ENCODE peak calls at places on chromosomes 7 and 10, in eight cellular contexts. F, E, H, P, K, V, L and Z are unnamed samples.

GRCh38 chr10:83603708-83604107 is 535.6 kb upstream of the GHITM start:
- DNase-seq in F (no peak), E (no peak), H (no peak), P (no peak), K (no peak), V (no peak), L (no peak), Z (peak)

GRCh38 chr7:1049801-1050200 is 5.5 kb downstream of the GPR146 start:
- DNase-seq in F (no peak), E (no peak), H (no peak), P (no peak), K (no peak), V (no peak), L (no peak), Z (no peak)

GRCh38 chr7:30913821-30914515 is 2.3 kb downstream of the AQP1 start:
- DNase-seq in F (no peak), E (no peak), H (no peak), P (no peak), K (no peak), V (no peak), L (no peak), Z (no peak)

GRCh38 chr7:45112648-45113047 is 1.2 kb upstream of the TBRG4 start:
- DNase-seq in F (no peak), E (no peak), H (no peak), P (no peak), K (no peak), V (no peak), L (no peak), Z (no peak)

GRCh38 chr10:71752391-71753090 is 20.8 kb downstream of the VSIR start:
- DNase-seq in F (no peak), E (no peak), H (no peak), P (no peak), K (no peak), V (no peak), L (no peak), Z (no peak)

GRCh38 chr7:116211913-116212596 is 1.7 kb downstream of the TES start:
- DNase-seq in F (no peak), E (no peak), H (no peak), P (no peak), K (no peak), V (no peak), L (no peak), Z (no peak)

GRCh38 chr10:4498763-4499251 is 327.2 kb upstream of the AKR1E2 start:
- DNase-seq in F (no peak), E (peak), H (peak), P (no peak), K (peak), V (no peak), L (no peak), Z (peak)

GRCh38 chr7:36396150-36396549 is 6.5 kb downstream of the ANLN start:
- DNase-seq in F (no peak), E (no peak), H (no peak), P (no peak), K (no peak), V (no peak), L (no peak), Z (peak)

GRCh38 chr10:93873427-93874115 is 20.2 kb upstream of the SLC35G1 start:
- DNase-seq in F (peak), E (no peak), H (no peak), P (no peak), K (peak), V (no peak), L (peak), Z (peak)

GRCh38 chr10:97724341-97724941 is 10.9 kb downstream of the MARVELD1 start:
- DNase-seq in F (no peak), E (no peak), H (no peak), P (no peak), K (peak), V (no peak), L (no peak), Z (no peak)

GRCh38 chr10:61042533-61042932 is 98.5 kb upstream of the RHOBTB1 start:
- DNase-seq in F (no peak), E (no peak), H (peak), P (no peak), K (no peak), V (no peak), L (no peak), Z (no peak)

GRCh38 chr7:157528785-157529341 is 192.1 kb downstream of the DNAJB6 start:
- DNase-seq in F (no peak), E (no peak), H (no peak), P (no peak), K (no peak), V (peak), L (no peak), Z (no peak)

GRCh38 chr10:7085147-7085912 is 325.5 kb downstream of the SFMBT2 start:
- DNase-seq in F (no peak), E (no peak), H (no peak), P (no peak), K (no peak), V (no peak), L (no peak), Z (no peak)

DNA sequence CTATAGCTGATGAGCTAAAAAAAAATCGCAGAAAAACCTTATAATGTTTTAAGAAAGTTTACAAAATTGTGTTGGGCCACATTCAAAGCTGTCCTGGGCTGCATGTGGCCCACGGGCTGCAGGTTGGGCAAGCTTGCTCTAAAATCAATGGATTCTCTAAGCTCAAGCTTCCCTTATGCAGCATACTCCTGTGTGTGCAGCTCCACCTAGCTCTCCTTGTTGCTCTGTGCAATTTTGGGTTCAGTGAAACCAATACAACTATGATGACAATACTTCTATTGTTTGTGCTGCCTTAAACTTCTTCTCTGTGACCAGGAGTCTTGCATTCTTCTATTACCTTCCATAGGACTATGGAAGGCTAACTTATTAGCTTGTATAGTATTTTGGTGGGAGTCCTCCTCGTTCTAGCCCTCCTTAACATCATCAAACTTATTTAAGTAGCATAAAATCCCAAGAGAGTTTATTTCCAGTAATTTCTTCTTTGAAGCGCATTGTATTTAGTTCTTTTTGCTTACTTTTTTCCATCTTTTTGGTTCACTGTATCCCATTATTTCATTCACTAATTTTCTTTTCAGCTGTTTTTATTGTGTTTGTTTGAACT is 170.9 kb upstream of the SMIM30 start:
- DNase-seq in F (no peak), E (no peak), H (peak), P (no peak), K (peak), V (no peak), L (no peak), Z (peak)
- TF ChIP-seq CTCF in F (peak), E (no peak), H (peak), P (no peak), K (peak), V (no peak), L (peak), Z (peak)

DNA sequence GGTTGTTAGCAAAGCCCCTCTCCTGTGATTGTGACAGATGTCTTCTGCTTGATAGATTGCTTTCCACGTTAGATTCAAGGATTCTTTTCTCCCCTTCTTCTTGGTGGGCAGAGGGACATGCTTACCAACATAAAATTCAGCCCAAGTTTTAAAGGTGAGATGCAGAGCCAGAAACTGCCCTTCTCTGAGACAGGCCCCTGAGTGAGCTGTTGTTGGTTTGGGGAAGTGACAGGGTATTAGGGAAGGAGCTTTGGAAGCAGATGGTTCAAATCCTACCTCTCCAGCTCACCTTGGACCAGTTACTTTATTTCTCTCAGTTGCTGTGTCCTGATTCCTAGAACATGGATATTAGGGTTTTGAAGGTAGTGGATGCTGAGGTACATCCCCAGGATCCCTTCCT is 53.0 kb downstream of the SORCS3 start:
- DNase-seq in F (peak), E (no peak), H (no peak), P (no peak), K (no peak), V (no peak), L (no peak), Z (no peak)
- H3K27ac ChIP-seq in F (no peak), E (no peak), H (no peak), P (no peak), K (no peak), V (no peak), L (no peak), Z (no peak)

DNA sequence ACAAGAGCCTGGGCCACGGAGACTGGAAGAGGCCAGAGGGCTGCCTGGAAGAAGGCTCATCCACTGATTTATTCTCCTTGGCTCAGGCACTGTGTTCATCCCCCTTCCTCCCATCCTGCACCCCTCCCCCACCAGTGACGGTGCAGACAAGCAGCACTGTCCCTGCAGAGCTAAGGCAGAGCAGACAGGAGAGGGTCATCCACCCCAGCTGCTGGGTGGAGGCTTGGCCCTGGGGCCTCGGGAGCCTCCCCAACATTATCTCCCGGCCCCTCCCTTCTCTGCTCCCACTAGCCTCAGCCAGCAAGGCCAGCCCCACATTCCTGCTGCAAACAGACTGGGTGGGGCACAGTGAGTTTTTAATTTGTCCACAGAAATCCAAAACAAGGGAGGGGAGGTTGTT is 24.9 kb upstream of the HSPA12A start:
- DNase-seq in F (no peak), E (no peak), H (no peak), P (no peak), K (no peak), V (peak), L (peak), Z (no peak)
- TF ChIP-seq CTCF in F (no peak), E (no peak), H (no peak), P (no peak), K (no peak), V (no peak), L (no peak), Z (no peak)

GRCh38 chr10:27022048-27022447 is 78.2 kb downstream of the ANKRD26 start:
- DNase-seq in F (no peak), E (no peak), H (no peak), P (no peak), K (no peak), V (no peak), L (no peak), Z (no peak)

GRCh38 chr10:27019827-27020226 is 80.5 kb downstream of the ANKRD26 start:
- DNase-seq in F (no peak), E (no peak), H (no peak), P (no peak), K (no peak), V (no peak), L (no peak), Z (no peak)

GRCh38 chr10:27020243-27020642 is 80.1 kb downstream of the ANKRD26 start:
- DNase-seq in F (no peak), E (no peak), H (no peak), P (no peak), K (no peak), V (no peak), L (no peak), Z (no peak)
- H3K27ac ChIP-seq in F (no peak), E (no peak), H (no peak), P (no peak), K (no peak), V (no peak), L (no peak), Z (no peak)

GRCh38 chr10:79088176-79088575 is 19.4 kb downstream of the ZMIZ1 start:
- DNase-seq in F (no peak), E (no peak), H (no peak), P (no peak), K (peak), V (no peak), L (no peak), Z (no peak)
- TF ChIP-seq CTCF in F (no peak), E (no peak), H (no peak), P (no peak), K (no peak), V (no peak), L (no peak), Z (no peak)

GRCh38 chr7:6433814-6434630 is 13.7 kb downstream of the DAGLB start:
- DNase-seq in F (no peak), E (no peak), H (no peak), P (no peak), K (no peak), V (no peak), L (no peak), Z (no peak)
- H3K27ac ChIP-seq in F (no peak), E (no peak), H (no peak), P (no peak), K (no peak), V (no peak), L (no peak), Z (no peak)

DNA sequence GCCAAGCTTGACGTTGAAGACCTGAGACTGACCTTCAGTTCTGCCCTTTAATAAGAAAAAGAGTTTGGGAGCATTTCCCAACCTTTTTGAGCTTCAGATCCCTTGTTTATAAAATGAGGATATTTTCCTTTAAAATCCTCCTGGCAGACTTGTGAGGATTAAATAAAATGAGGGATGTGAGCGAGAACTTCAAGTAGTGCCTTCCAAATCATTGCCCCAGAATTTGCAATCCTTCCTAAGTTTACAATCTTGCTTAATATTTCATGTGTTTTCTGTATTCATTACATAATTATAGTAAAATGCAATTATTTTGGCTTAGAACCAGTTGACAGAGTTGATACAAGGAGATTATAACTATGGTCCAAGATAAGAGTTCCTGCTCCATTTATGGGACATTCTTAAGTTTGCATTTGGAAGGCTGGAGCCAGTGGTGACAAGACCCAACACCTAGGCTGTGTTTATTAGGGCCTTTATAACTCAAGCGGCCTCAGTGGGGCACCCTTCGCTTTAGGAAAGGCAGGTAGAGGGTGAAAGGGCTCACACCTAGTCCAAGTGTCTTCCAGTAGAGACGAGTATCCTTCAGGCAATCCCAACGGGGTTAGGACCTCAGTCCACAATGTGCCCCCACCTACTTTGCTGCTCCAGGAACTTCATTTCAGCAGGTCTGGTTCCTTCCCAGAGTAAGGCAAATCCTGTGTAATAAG is 317.5 kb downstream of the WDR11 start:
- DNase-seq in F (no peak), E (no peak), H (no peak), P (no peak), K (no peak), V (no peak), L (no peak), Z (no peak)
- TF ChIP-seq CTCF in F (no peak), E (no peak), H (no peak), P (no peak), K (no peak), V (no peak), L (no peak), Z (no peak)

GRCh38 chr7:138386821-138387220 is 73.2 kb upstream of the TRIM24 start:
- DNase-seq in F (no peak), E (no peak), H (no peak), P (no peak), K (no peak), V (no peak), L (no peak), Z (no peak)

GRCh38 chr7:138383166-138383565 is 76.9 kb upstream of the TRIM24 start:
- DNase-seq in F (no peak), E (no peak), H (no peak), P (no peak), K (no peak), V (no peak), L (no peak), Z (no peak)

GRCh38 chr7:138388673-138389491 is 71.2 kb upstream of the TRIM24 start:
- DNase-seq in F (no peak), E (no peak), H (peak), P (no peak), K (peak), V (no peak), L (peak), Z (no peak)

GRCh38 chr7:138387755-138388475 is 72.1 kb upstream of the TRIM24 start:
- DNase-seq in F (no peak), E (no peak), H (peak), P (no peak), K (peak), V (no peak), L (no peak), Z (peak)
- H3K27ac ChIP-seq in F (no peak), E (no peak), H (no peak), P (no peak), K (no peak), V (no peak), L (no peak), Z (no peak)

GRCh38 chr10:109922353-109922975 is 847 bp downstream of the XPNPEP1 start:
- DNase-seq in F (no peak), E (no peak), H (no peak), P (no peak), K (no peak), V (no peak), L (no peak), Z (no peak)

GRCh38 chr10:109924947-109925620 is 1.8 kb upstream of the XPNPEP1 start:
- DNase-seq in F (no peak), E (no peak), H (no peak), P (no peak), K (no peak), V (no peak), L (no peak), Z (no peak)

GRCh38 chr10:109924100-109924499 is 789 bp upstream of the XPNPEP1 start:
- DNase-seq in F (no peak), E (no peak), H (no peak), P (no peak), K (no peak), V (no peak), L (no peak), Z (no peak)

GRCh38 chr10:109926141-109926745 is 2.9 kb upstream of the XPNPEP1 start:
- DNase-seq in F (no peak), E (no peak), H (no peak), P (no peak), K (no peak), V (no peak), L (no peak), Z (no peak)

GRCh38 chr10:109922976-109923921 is at the start of gene XPNPEP1:
- DNase-seq in F (no peak), E (peak), H (peak), P (peak), K (peak), V (peak), L (peak), Z (peak)
- TF ChIP-seq CTCF in F (no peak), E (no peak), H (no peak), P (no peak), K (no peak), V (no peak), L (no peak), Z (no peak)

DNA sequence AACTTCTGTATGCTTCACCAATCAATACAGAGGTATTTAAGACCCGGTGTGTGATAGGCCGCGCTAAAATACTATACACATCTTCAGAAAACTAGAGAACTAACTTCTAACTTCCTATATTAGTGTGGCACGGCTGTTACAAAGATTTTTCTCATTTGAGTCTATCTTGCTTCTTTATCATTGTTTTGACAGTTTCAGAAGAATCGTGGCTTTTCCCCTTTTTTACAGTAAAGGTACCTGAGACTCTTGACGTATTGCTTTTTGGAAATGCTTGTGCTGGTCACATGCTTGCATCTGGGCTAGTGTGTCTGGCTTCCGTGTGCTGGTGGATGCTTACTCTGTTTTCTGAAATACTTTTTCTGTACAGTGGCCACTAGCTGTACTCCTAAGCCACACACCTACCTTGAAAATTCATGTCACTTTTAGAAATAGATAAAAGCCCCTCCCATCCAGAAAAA is 12.7 kb downstream of the IKZF1 start:
- DNase-seq in F (no peak), E (no peak), H (no peak), P (no peak), K (no peak), V (no peak), L (no peak), Z (no peak)
- H3K27ac ChIP-seq in F (no peak), E (no peak), H (no peak), P (peak), K (no peak), V (no peak), L (no peak), Z (no peak)